ENCODE peak calls at places on chromosomes 2 and 18, in six cellular contexts. One of them, this sample, is unnamed.

GRCh38 chr2:237968048-237968862 is 1.4 kb downstream of the UBE2F start:
- DNase-seq in tibial nerve: no peak
- DNase-seq in spleen: peak; percentile 80
- DNase-seq in fibroblast of the aortic adventitia: peak; percentile 84
- DNase-seq in CD8-positive, alpha-beta T cell: peak; percentile 58
- DNase-seq in hepatic stellate cell: peak; percentile 91
- DNase-seq in this sample: peak; percentile 40

GRCh38 chr2:152222975-152223638 is 47.5 kb upstream of the STAM2 start:
- DNase-seq in tibial nerve: peak; percentile 41
- DNase-seq in spleen: no peak
- DNase-seq in fibroblast of the aortic adventitia: peak; percentile 96
- DNase-seq in CD8-positive, alpha-beta T cell: no peak
- DNase-seq in hepatic stellate cell: peak; percentile 7
- DNase-seq in this sample: peak; percentile 31

GRCh38 chr2:106963893-106964292 is 77.9 kb upstream of the ST6GAL2 start:
- DNase-seq in tibial nerve: no peak
- DNase-seq in spleen: no peak
- DNase-seq in fibroblast of the aortic adventitia: no peak
- DNase-seq in CD8-positive, alpha-beta T cell: no peak
- DNase-seq in hepatic stellate cell: no peak
- DNase-seq in this sample: no peak

GRCh38 chr2:10400978-10401951 is 46.9 kb downstream of the ODC1 start:
- DNase-seq in tibial nerve: no peak
- DNase-seq in spleen: peak; percentile 85
- DNase-seq in fibroblast of the aortic adventitia: no peak
- DNase-seq in CD8-positive, alpha-beta T cell: no peak
- DNase-seq in hepatic stellate cell: no peak
- DNase-seq in this sample: no peak

GRCh38 chr2:203280428-203281064 is 41.7 kb downstream of the CYP20A1 start:
- DNase-seq in tibial nerve: no peak
- DNase-seq in spleen: no peak
- DNase-seq in fibroblast of the aortic adventitia: peak; percentile 64
- DNase-seq in CD8-positive, alpha-beta T cell: no peak
- DNase-seq in hepatic stellate cell: no peak
- DNase-seq in this sample: no peak

GRCh38 chr2:8217366-8218125 is 464.3 kb upstream of the ID2 start:
- DNase-seq in tibial nerve: no peak
- DNase-seq in spleen: no peak
- DNase-seq in fibroblast of the aortic adventitia: no peak
- DNase-seq in CD8-positive, alpha-beta T cell: no peak
- DNase-seq in hepatic stellate cell: no peak
- DNase-seq in this sample: peak; percentile 19

GRCh38 chr2:55144922-55145820 is 86.9 kb downstream of the CLHC1 start:
- DNase-seq in tibial nerve: no peak
- DNase-seq in spleen: no peak
- DNase-seq in fibroblast of the aortic adventitia: no peak
- DNase-seq in CD8-positive, alpha-beta T cell: no peak
- DNase-seq in hepatic stellate cell: no peak
- DNase-seq in this sample: no peak

GRCh38 chr2:207504513-207505171 is 25.1 kb upstream of the CREB1 start:
- DNase-seq in tibial nerve: no peak
- DNase-seq in spleen: no peak
- DNase-seq in fibroblast of the aortic adventitia: peak; percentile 91
- DNase-seq in CD8-positive, alpha-beta T cell: no peak
- DNase-seq in hepatic stellate cell: peak; percentile 26
- DNase-seq in this sample: no peak

GRCh38 chr2:883260-884026 is 67.2 kb upstream of the SNTG2 start:
- DNase-seq in tibial nerve: no peak
- DNase-seq in spleen: no peak
- DNase-seq in fibroblast of the aortic adventitia: no peak
- DNase-seq in CD8-positive, alpha-beta T cell: no peak
- DNase-seq in hepatic stellate cell: no peak
- DNase-seq in this sample: no peak

GRCh38 chr18:55327454-55327853 is 260.5 kb downstream of the TCF4 start:
- DNase-seq in tibial nerve: no peak
- DNase-seq in spleen: no peak
- DNase-seq in fibroblast of the aortic adventitia: no peak
- DNase-seq in CD8-positive, alpha-beta T cell: no peak
- DNase-seq in hepatic stellate cell: no peak
- DNase-seq in this sample: no peak

GRCh38 chr2:227614246-227614645 is 394 bp downstream of the SCYGR3 start:
- DNase-seq in tibial nerve: no peak
- DNase-seq in spleen: no peak
- DNase-seq in fibroblast of the aortic adventitia: no peak
- DNase-seq in CD8-positive, alpha-beta T cell: no peak
- DNase-seq in hepatic stellate cell: no peak
- DNase-seq in this sample: no peak

GRCh38 chr2:158486970-158487325 is 30.2 kb downstream of the PKP4 start:
- DNase-seq in tibial nerve: no peak
- DNase-seq in spleen: no peak
- DNase-seq in fibroblast of the aortic adventitia: peak; percentile 57
- DNase-seq in CD8-positive, alpha-beta T cell: no peak
- DNase-seq in hepatic stellate cell: no peak
- DNase-seq in this sample: no peak

GRCh38 chr2:57444731-57445414 is 601.7 kb upstream of the VRK2 start:
- DNase-seq in tibial nerve: no peak
- DNase-seq in spleen: no peak
- DNase-seq in fibroblast of the aortic adventitia: no peak
- DNase-seq in CD8-positive, alpha-beta T cell: no peak
- DNase-seq in hepatic stellate cell: peak; percentile 8
- DNase-seq in this sample: no peak

GRCh38 chr18:30999186-30999585 is 43.4 kb downstream of the DSC3 start:
- DNase-seq in tibial nerve: no peak
- DNase-seq in spleen: no peak
- DNase-seq in fibroblast of the aortic adventitia: no peak
- DNase-seq in CD8-positive, alpha-beta T cell: no peak
- DNase-seq in hepatic stellate cell: no peak
- DNase-seq in this sample: no peak

GRCh38 chr2:72220170-72220569 is 72.5 kb upstream of the CYP26B1 start:
- DNase-seq in tibial nerve: no peak
- DNase-seq in spleen: no peak
- DNase-seq in fibroblast of the aortic adventitia: no peak
- DNase-seq in CD8-positive, alpha-beta T cell: no peak
- DNase-seq in hepatic stellate cell: no peak
- DNase-seq in this sample: no peak

GRCh38 chr18:48541026-48541746 is 2.4 kb downstream of the CTIF start:
- DNase-seq in tibial nerve: peak; percentile 56
- DNase-seq in spleen: peak; percentile 93
- DNase-seq in fibroblast of the aortic adventitia: peak; percentile 80
- DNase-seq in CD8-positive, alpha-beta T cell: no peak
- DNase-seq in hepatic stellate cell: peak; percentile 82
- DNase-seq in this sample: peak; percentile 52

GRCh38 chr18:23689031-23689615 is at the start of gene LAMA3:
- DNase-seq in tibial nerve: peak; percentile 31
- DNase-seq in spleen: peak; percentile 80
- DNase-seq in fibroblast of the aortic adventitia: peak; percentile 31
- DNase-seq in CD8-positive, alpha-beta T cell: peak; percentile 24
- DNase-seq in hepatic stellate cell: peak; percentile 38
- DNase-seq in this sample: no peak

GRCh38 chr2:147320148-147320547 is 524.7 kb upstream of the ACVR2A start:
- DNase-seq in tibial nerve: no peak
- DNase-seq in spleen: no peak
- DNase-seq in fibroblast of the aortic adventitia: no peak
- DNase-seq in CD8-positive, alpha-beta T cell: no peak
- DNase-seq in hepatic stellate cell: no peak
- DNase-seq in this sample: no peak

This sample was measured in gastrocnemius medialis.